ENCODE peak calls at places on chromosomes 12 and 14, in six cellular contexts. One of them, this sample, is unnamed.

GRCh38 chr14:55065411-55065810 is 14.0 kb downstream of the MAPK1IP1L start:
- DNase-seq in mesenchymal stem cell: no peak
- DNase-seq in neuronal stem cell: no peak
- DNase-seq in trophoblast cell: no peak
- DNase-seq in H1: no peak
- DNase-seq in H9: no peak
- DNase-seq in this sample: no peak

GRCh38 chr14:40485688-40486087 is 1053.5 kb upstream of the FBXO33 start:
- DNase-seq in H1: no peak
- DNase-seq in trophoblast cell: no peak
- DNase-seq in neuronal stem cell: no peak
- DNase-seq in H9: no peak
- DNase-seq in mesenchymal stem cell: no peak
- DNase-seq in this sample: no peak

GRCh38 chr12:40058721-40059190 is 47.1 kb downstream of the SLC2A13 start:
- DNase-seq in neuronal stem cell: no peak
- DNase-seq in H1: no peak
- DNase-seq in trophoblast cell: peak; percentile 79
- DNase-seq in mesenchymal stem cell: peak; percentile 15
- DNase-seq in H9: no peak
- DNase-seq in this sample: peak; percentile 5

GRCh38 chr12:26869908-26870459 is 37.0 kb upstream of the ITPR2 start:
- DNase-seq in H9: peak; percentile 42
- DNase-seq in trophoblast cell: no peak
- DNase-seq in mesenchymal stem cell: no peak
- DNase-seq in H1: no peak
- DNase-seq in neuronal stem cell: no peak
- DNase-seq in this sample: no peak

GRCh38 chr14:51929156-51929555 is 60.2 kb upstream of the RTRAF start:
- DNase-seq in mesenchymal stem cell: peak; percentile 62
- DNase-seq in H9: no peak
- DNase-seq in trophoblast cell: no peak
- DNase-seq in H1: no peak
- DNase-seq in neuronal stem cell: no peak
- DNase-seq in this sample: peak; percentile 76

GRCh38 chr14:75249251-75249957 is 29.2 kb upstream of the FOS start:
- DNase-seq in mesenchymal stem cell: no peak
- DNase-seq in neuronal stem cell: no peak
- DNase-seq in H1: no peak
- DNase-seq in H9: peak; percentile 46
- DNase-seq in trophoblast cell: no peak
- DNase-seq in this sample: no peak

GRCh38 chr12:98418357-98419075 is 96.9 kb upstream of the TMPO start:
- DNase-seq in neuronal stem cell: no peak
- DNase-seq in H1: no peak
- DNase-seq in trophoblast cell: peak; percentile 68
- DNase-seq in H9: peak; percentile 65
- DNase-seq in mesenchymal stem cell: peak; percentile 88
- DNase-seq in this sample: peak; percentile 93

GRCh38 chr12:19759229-19759628 is 319.9 kb downstream of the AEBP2 start:
- DNase-seq in neuronal stem cell: no peak
- DNase-seq in trophoblast cell: no peak
- DNase-seq in H1: no peak
- DNase-seq in H9: no peak
- DNase-seq in mesenchymal stem cell: no peak
- DNase-seq in this sample: peak; percentile 77

GRCh38 chr14:91508105-91508504 is 2.0 kb downstream of the PPP4R3A start:
- DNase-seq in H9: no peak
- DNase-seq in trophoblast cell: no peak
- DNase-seq in H1: no peak
- DNase-seq in mesenchymal stem cell: no peak
- DNase-seq in neuronal stem cell: no peak
- DNase-seq in this sample: no peak

DNA sequence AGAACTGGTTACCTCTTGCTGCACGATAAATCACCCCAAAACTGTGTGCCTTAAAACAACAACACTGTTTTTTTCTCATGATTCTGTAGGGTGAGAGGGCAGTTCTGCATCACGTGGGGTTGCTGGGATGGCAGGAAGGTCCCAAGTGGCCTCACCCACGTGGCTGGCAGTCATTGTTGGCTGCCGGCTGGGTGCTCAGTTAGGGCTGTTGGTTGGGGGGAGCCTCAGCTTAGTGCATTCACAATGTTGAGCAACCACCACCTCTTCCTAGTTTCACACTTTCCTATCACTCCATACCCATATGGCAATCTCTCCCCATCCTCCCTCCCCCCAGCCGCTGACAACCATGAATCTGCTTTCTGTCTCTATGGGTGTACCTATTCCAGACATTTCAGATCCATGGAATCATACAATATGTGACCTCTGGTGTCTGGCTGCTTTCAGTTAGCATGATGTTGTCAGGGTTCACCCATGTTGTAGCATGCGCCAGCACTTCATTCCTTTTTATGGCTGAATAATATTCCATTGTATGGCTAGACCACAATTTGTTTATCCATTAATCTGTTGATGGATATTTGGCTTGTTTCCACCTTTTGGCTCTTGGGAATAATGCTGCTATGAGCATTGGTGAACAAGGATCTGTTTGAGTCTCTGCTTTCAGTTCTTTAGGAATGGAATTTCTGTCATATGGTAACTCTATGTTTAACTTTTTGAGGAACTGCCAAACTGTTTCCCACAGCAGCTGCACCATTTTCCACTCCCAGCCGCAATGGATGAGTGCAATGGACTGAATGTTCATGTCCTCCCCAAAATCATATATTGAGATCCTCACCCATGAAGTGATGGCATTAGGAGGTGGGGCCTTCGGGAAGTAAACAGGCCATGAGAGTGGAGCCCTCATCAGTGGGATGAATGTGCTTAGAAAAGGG is 11.2 kb upstream of the POP5 start:
- DNase-seq in neuronal stem cell: no peak
- DNase-seq in H1: no peak
- DNase-seq in trophoblast cell: no peak
- DNase-seq in mesenchymal stem cell: no peak
- DNase-seq in H9: no peak
- DNase-seq in this sample: no peak
- H3K14ac ChIP-seq in neuronal stem cell: no peak overlapping the region
- H3K14ac ChIP-seq in H1: no peak overlapping the region
- H3K14ac ChIP-seq in trophoblast cell: no peak overlapping the region
- H3K14ac ChIP-seq in mesenchymal stem cell: no peak overlapping the region
- H3K14ac ChIP-seq in H9: no peak overlapping the region
- H3K14ac ChIP-seq in this sample: no peak overlapping the region

GRCh38 chr14:103126088-103126872 is 3.0 kb downstream of the TNFAIP2 start:
- DNase-seq in H1: no peak
- DNase-seq in H9: no peak
- DNase-seq in mesenchymal stem cell: no peak
- DNase-seq in trophoblast cell: peak; percentile 39
- DNase-seq in neuronal stem cell: no peak
- DNase-seq in this sample: no peak
- H3K23ac ChIP-seq in H1: no peak overlapping the region
- H3K23ac ChIP-seq in H9: no peak overlapping the region
- H3K23ac ChIP-seq in mesenchymal stem cell: no peak overlapping the region
- H3K23ac ChIP-seq in trophoblast cell: no peak overlapping the region
- H3K23ac ChIP-seq in neuronal stem cell: peak overlapping the region; percentile 66
- H3K23ac ChIP-seq in this sample: no peak overlapping the region

GRCh38 chr12:126362490-126362889 is 1297.3 kb downstream of the AACS start:
- DNase-seq in H9: no peak
- DNase-seq in H1: no peak
- DNase-seq in trophoblast cell: no peak
- DNase-seq in mesenchymal stem cell: no peak
- DNase-seq in neuronal stem cell: no peak
- DNase-seq in this sample: no peak
- H3K14ac ChIP-seq in H9: no peak overlapping the region
- H3K14ac ChIP-seq in H1: no peak overlapping the region
- H3K14ac ChIP-seq in trophoblast cell: no peak overlapping the region
- H3K14ac ChIP-seq in mesenchymal stem cell: no peak overlapping the region
- H3K14ac ChIP-seq in neuronal stem cell: no peak overlapping the region
- H3K14ac ChIP-seq in this sample: no peak overlapping the region

DNA sequence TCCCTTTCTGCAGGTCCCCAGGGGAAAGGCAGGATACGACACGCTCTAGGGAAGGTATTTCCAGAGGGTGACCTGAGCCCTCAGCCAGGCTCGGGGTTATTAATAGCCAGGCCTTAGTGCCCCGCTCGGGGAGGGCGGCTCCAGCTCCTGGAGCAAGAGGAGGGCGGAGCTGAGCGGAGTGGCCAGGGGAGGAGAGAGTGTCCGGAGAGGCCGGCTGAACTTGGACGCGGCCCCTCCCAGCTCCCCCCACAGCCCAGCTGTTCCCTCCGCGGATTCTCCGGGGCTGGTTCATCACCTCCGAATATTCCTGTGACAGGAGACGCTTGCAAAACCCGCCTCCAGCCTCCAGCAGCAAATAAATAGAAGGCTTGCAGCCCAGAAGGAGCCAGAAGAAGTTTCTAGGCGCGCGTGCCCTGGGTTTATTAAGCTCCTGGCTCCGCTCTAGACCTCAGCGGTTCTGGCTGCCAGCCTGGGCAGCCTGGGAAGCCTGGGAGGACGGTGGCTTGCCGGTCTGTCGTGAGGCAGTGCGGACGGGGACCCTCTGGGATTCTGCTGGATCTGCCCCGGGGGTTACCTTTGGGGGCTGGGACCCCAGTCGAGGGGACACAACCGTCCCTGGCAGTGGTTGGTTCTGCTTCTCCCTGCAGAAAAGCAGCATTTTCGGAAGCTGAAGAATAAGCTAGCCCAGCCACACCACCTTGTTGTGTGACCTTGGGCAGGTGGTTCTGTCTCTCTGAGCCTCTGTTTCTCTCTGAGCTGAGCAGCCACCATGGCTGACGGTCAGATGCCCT is at the start of gene HSPB8:
- DNase-seq in neuronal stem cell: no peak
- DNase-seq in H9: peak; percentile 89
- DNase-seq in trophoblast cell: peak; percentile 98
- DNase-seq in mesenchymal stem cell: peak; percentile 98
- DNase-seq in H1: peak; percentile 72
- DNase-seq in this sample: peak; percentile 91
- H3K23ac ChIP-seq in neuronal stem cell: no peak within 1 kb of the TSS
- H3K23ac ChIP-seq in H9: no peak within 1 kb of the TSS
- H3K23ac ChIP-seq in trophoblast cell: no peak within 1 kb of the TSS
- H3K23ac ChIP-seq in mesenchymal stem cell: peak within 1 kb of the TSS; percentile 20
- H3K23ac ChIP-seq in H1: no peak within 1 kb of the TSS
- H3K23ac ChIP-seq in this sample: peak within 1 kb of the TSS; percentile 13

GRCh38 chr14:92635896-92636295 is 112.5 kb downstream of the LGMN start:
- DNase-seq in mesenchymal stem cell: no peak
- DNase-seq in trophoblast cell: no peak
- DNase-seq in H9: no peak
- DNase-seq in H1: no peak
- DNase-seq in neuronal stem cell: no peak
- DNase-seq in this sample: no peak

GRCh38 chr14:92638266-92638665 is 110.2 kb downstream of the LGMN start:
- DNase-seq in mesenchymal stem cell: no peak
- DNase-seq in neuronal stem cell: no peak
- DNase-seq in trophoblast cell: no peak
- DNase-seq in H1: no peak
- DNase-seq in H9: no peak
- DNase-seq in this sample: no peak

GRCh38 chr14:92638904-92639303 is 109.5 kb downstream of the LGMN start:
- DNase-seq in neuronal stem cell: no peak
- DNase-seq in trophoblast cell: no peak
- DNase-seq in H1: no peak
- DNase-seq in H9: no peak
- DNase-seq in mesenchymal stem cell: no peak
- DNase-seq in this sample: no peak

GRCh38 chr14:92637228-92637627 is 111.2 kb downstream of the LGMN start:
- DNase-seq in neuronal stem cell: peak; percentile 33
- DNase-seq in H9: peak; percentile 37
- DNase-seq in mesenchymal stem cell: peak; percentile 47
- DNase-seq in trophoblast cell: no peak
- DNase-seq in H1: no peak
- DNase-seq in this sample: peak; percentile 52

GRCh38 chr14:92637864-92638263 is 110.6 kb downstream of the LGMN start:
- DNase-seq in neuronal stem cell: no peak
- DNase-seq in H1: no peak
- DNase-seq in trophoblast cell: no peak
- DNase-seq in H9: no peak
- DNase-seq in mesenchymal stem cell: no peak
- DNase-seq in this sample: no peak
- H3K14ac ChIP-seq in neuronal stem cell: no peak overlapping the region
- H3K14ac ChIP-seq in H1: no peak overlapping the region
- H3K14ac ChIP-seq in trophoblast cell: no peak overlapping the region
- H3K14ac ChIP-seq in H9: no peak overlapping the region
- H3K14ac ChIP-seq in mesenchymal stem cell: no peak overlapping the region
- H3K14ac ChIP-seq in this sample: peak overlapping the region; percentile 29

DNA sequence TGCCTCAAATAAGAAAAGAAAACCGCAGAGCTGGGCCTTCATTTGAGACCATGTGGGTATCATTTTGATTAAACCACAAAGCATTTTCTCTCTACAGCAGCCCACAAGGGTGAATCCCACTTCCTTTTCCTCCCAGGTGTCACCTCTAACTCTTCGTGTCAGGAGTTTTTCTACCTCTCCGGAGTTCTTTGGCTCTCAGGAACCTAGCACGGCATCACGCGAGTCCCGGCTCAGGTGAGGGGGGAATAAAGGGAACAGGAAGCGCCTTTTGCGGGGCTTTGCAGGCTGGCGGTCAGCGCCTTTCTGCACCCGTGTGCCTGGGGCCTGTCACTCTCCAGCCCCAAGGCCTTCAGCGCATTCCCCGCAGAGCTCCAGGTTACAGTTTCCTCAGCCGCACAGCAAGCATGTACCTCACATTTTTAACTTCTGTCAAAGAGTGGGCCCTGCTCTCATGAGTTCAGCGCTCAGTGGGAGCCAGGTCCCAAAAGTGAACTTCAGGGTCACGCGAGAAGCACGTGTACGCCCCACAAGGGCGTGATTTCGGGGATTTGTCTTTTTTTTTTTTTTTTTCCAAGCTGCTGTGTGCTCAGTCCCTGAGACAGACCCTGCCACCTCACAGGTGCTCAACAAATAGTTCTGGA is 740 bp upstream of the PRPF40B start:
- DNase-seq in neuronal stem cell: no peak
- DNase-seq in mesenchymal stem cell: no peak
- DNase-seq in trophoblast cell: peak; percentile 56
- DNase-seq in H1: peak; percentile 66
- DNase-seq in H9: peak; percentile 64
- DNase-seq in this sample: peak; percentile 3
- H3K23ac ChIP-seq in neuronal stem cell: no peak overlapping the region
- H3K23ac ChIP-seq in mesenchymal stem cell: no peak overlapping the region
- H3K23ac ChIP-seq in trophoblast cell: no peak overlapping the region
- H3K23ac ChIP-seq in H1: no peak overlapping the region
- H3K23ac ChIP-seq in H9: no peak overlapping the region
- H3K23ac ChIP-seq in this sample: peak overlapping the region; percentile 95

GRCh38 chr12:5480953-5481300 is 49.0 kb downstream of the NTF3 start:
- DNase-seq in mesenchymal stem cell: peak; percentile 17
- DNase-seq in trophoblast cell: no peak
- DNase-seq in H1: peak; percentile 59
- DNase-seq in H9: peak; percentile 54
- DNase-seq in neuronal stem cell: no peak
- DNase-seq in this sample: no peak
- H3K14ac ChIP-seq in mesenchymal stem cell: no peak overlapping the region
- H3K14ac ChIP-seq in trophoblast cell: no peak overlapping the region
- H3K14ac ChIP-seq in H1: peak overlapping the region; percentile 94
- H3K14ac ChIP-seq in H9: peak overlapping the region; percentile 77
- H3K14ac ChIP-seq in neuronal stem cell: no peak overlapping the region
- H3K14ac ChIP-seq in this sample: peak overlapping the region; percentile 76

This sample was measured in IMR-90.